ENCODE peak calls at places on chromosomes 1 and 21, in nine cellular contexts. Y is IMR-90, X is lower lobe of right lung, J is SK-N-SH, F is upper lobe of right lung, W is vagina, U is GM12864, K is BJ, R is AG04449. T is an unnamed sample.

GRCh38 chr1:179025125-179025974 is at the start of gene FAM20B:
- DNase-seq in X (peak), U (peak), K (peak), R (peak), J (peak), W (no peak), F (peak), Y (peak), T (peak)

GRCh38 chr1:45299981-45300668 is 26.6 kb upstream of the HPDL start:
- DNase-seq in K (no peak), W (no peak), F (no peak), X (no peak), J (peak), U (peak), Y (peak), R (no peak), T (peak)

GRCh38 chr1:201309420-201309819 is 26.1 kb downstream of the PKP1 start:
- DNase-seq in X (peak), K (no peak), J (peak), U (no peak), R (no peak), F (peak), W (no peak), Y (peak), T (peak)

GRCh38 chr1:110645962-110646735 is 28.6 kb downstream of the KCNA3 start:
- DNase-seq in Y (peak), F (no peak), X (no peak), K (peak), W (no peak), R (no peak), J (no peak), U (no peak), T (no peak)

GRCh38 chr21:36696640-36697472 is 2.1 kb upstream of the SIM2 start:
- DNase-seq in R (no peak), W (peak), J (peak), K (no peak), F (peak), X (no peak), Y (peak), U (no peak), T (no peak)

GRCh38 chr1:182301467-182302198 is 90.0 kb downstream of the GLUL start:
- DNase-seq in K (no peak), F (no peak), X (no peak), U (no peak), W (no peak), Y (peak), R (no peak), J (no peak), T (peak)

GRCh38 chr1:48198970-48199369 is 23.5 kb upstream of the SLC5A9 start:
- DNase-seq in R (no peak), J (no peak), Y (no peak), F (no peak), U (no peak), X (no peak), W (no peak), K (no peak), T (no peak)

GRCh38 chr1:223683586-223684487 is 18.3 kb upstream of the CAPN8 start:
- DNase-seq in Y (peak), R (no peak), F (no peak), X (no peak), J (peak), W (no peak), U (no peak), K (no peak), T (peak)

GRCh38 chr1:45923343-45923742 is 119.9 kb downstream of the MAST2 start:
- DNase-seq in F (no peak), R (no peak), K (no peak), U (no peak), J (no peak), W (no peak), Y (no peak), X (no peak), T (no peak)

GRCh38 chr21:44583800-44584147 is 3.4 kb upstream of the KRTAP10-5 start:
- DNase-seq in R (no peak), J (no peak), W (no peak), F (no peak), K (no peak), U (no peak), X (no peak), Y (no peak), T (peak)

GRCh38 chr1:71049951-71050598 is 2.5 kb upstream of the PTGER3 start:
- DNase-seq in F (no peak), W (no peak), K (peak), U (peak), X (no peak), R (peak), Y (peak), J (peak), T (peak)
- TF ChIP-seq CTCF in F (peak), W (peak), K (peak), U (peak), X (peak), R (peak), Y (peak), J (peak), T (peak)

GRCh38 chr21:46229923-46230260 is 1.3 kb upstream of the LSS start:
- DNase-seq in K (no peak), F (no peak), R (no peak), W (no peak), X (no peak), U (no peak), J (no peak), Y (no peak), T (no peak)
- H3K4me3 ChIP-seq in K (peak), F (peak), R (peak), W (peak), X (peak), U (peak), J (peak), Y (no peak), T (peak)

DNA sequence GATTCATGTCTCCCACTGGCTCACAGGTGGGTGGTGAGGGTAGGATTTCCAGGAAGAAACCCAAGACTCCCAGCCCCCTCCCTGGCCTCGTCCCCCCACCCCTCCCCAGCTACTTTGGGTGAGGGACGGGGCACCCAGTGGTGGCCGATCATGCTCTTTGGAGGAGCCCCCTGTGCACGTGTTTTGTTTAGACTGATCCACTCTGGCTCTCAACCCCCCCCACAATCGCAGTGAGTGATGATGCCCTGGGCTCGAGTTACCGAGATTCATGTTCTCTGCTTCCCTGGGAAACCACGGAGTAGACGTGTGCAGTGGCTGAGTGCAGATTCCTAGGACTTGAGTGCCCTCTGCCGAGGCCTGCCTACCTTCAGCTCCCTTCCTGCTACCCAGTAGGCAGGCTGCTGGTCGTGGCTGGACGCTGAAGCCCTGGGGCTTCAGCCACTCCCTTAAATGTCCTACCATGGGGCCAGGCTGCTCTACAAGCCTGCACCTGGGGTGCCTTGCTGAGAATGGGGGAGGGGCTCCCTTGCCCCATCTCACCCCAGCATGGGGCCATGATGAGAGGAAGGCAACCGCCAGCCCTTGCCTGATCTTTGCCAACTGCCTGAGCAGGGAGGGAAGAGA is 3.9 kb upstream of the GRIK3 start:
- DNase-seq in K (no peak), Y (no peak), F (no peak), X (no peak), J (peak), U (no peak), W (no peak), R (no peak), T (peak)
- TF ChIP-seq CTCF in K (no peak), Y (no peak), F (no peak), X (no peak), J (no peak), U (no peak), W (no peak), R (no peak), T (peak)

DNA sequence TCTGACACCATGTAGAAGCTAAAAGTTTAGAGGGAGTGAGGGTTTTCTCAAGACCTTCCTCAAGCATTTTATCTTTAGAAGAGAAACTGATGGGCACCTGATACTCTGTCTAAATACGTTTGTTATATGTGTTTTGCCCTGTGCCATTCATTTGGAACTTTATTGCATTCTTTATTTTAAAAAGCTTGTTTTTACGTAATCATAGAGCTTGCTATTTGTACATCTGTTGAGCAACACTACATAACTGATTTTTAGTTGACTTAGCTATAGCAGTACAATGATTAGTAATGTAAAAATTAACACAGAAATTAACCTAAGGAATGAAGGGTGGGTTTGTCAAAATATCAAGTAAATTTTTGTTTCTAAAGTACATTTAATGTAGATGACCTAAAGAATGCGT is 88.5 kb downstream of the RUNX3 start:
- DNase-seq in X (no peak), U (no peak), K (no peak), J (no peak), R (no peak), F (no peak), Y (no peak), W (no peak), T (no peak)
- H3K4me3 ChIP-seq in X (no peak), U (no peak), K (no peak), J (no peak), R (no peak), F (no peak), Y (no peak), W (no peak), T (no peak)

T was measured in GM12865.